ENCODE peak calls at places on chromosome 3, in six cellular contexts. A is NCI-H2171; D is M059J; T is hippocampal formation; W is GM03348; P is stimulated activated CD8-positive, alpha-beta memory T cell treated with anti-CD3 and anti-CD28 coated beads, Interleukin-15, amount 100 ng/mL, for 1 hour. E is an unnamed sample.

GRCh38 chr3:184765730-184766074 is 46.3 kb upstream of the VPS8 start:
- DNase-seq in A (no peak), D (no peak), T (no peak), W (peak), P (no peak), E (no peak)

GRCh38 chr3:52091566-52092290 is 35.4 kb upstream of the DUSP7 start:
- DNase-seq in A (no peak), D (peak), T (peak), W (peak), P (no peak), E (peak)

GRCh38 chr3:127962937-127963336 is 47.9 kb downstream of the KBTBD12 start:
- DNase-seq in A (no peak), D (no peak), T (no peak), W (no peak), P (no peak), E (no peak)

GRCh38 chr3:124260206-124260915 is 268.4 kb upstream of the ROPN1 start:
- DNase-seq in A (no peak), D (peak), T (no peak), W (peak), P (no peak), E (peak)

GRCh38 chr3:105594219-105594618 is 227.5 kb downstream of the ALCAM start:
- DNase-seq in A (no peak), D (no peak), T (no peak), W (peak), P (no peak), E (peak)

GRCh38 chr3:72821170-72821781 is 27.0 kb downstream of the SHQ1 start:
- DNase-seq in A (no peak), D (peak), T (no peak), W (no peak), P (no peak), E (no peak)

GRCh38 chr3:76308541-76308940 is 523.2 kb upstream of the ZNF717 start:
- DNase-seq in A (no peak), D (no peak), T (no peak), W (no peak), P (no peak), E (peak)

GRCh38 chr3:154175041-154175440 is 53.9 kb downstream of the ARHGEF26 start:
- DNase-seq in A (no peak), D (no peak), T (no peak), W (no peak), P (no peak), E (no peak)

GRCh38 chr3:180036678-180037455 is at the start of gene PEX5L:
- DNase-seq in A (peak), D (peak), T (peak), W (peak), P (no peak), E (peak)

GRCh38 chr3:13177236-13177635 is 104.0 kb upstream of the IQSEC1 start:
- DNase-seq in A (no peak), D (no peak), T (no peak), W (no peak), P (no peak), E (no peak)